ENCODE peak calls at places on chromosomes 16 and 17, in seven cellular contexts. One of them, this sample, is unnamed.

GRCh38 chr17:64081802-64082799 is 47.8 kb downstream of the ERN1 start:
- DNase-seq in AG10803: peak
- DNase-seq in thoracic aorta: no peak
- DNase-seq in tibial nerve: no peak
- DNase-seq in A549: peak
- DNase-seq in lung: no peak
- DNase-seq in prostate gland: peak
- DNase-seq in this sample: peak

GRCh38 chr16:30005341-30006094 is 5.3 kb downstream of the DOC2A start:
- DNase-seq in AG10803: peak
- DNase-seq in thoracic aorta: no peak
- DNase-seq in tibial nerve: no peak
- DNase-seq in A549: peak
- DNase-seq in lung: no peak
- DNase-seq in prostate gland: no peak
- DNase-seq in this sample: peak

GRCh38 chr17:76408037-76408849 is 23.8 kb downstream of the SPHK1 start:
- DNase-seq in AG10803: no peak
- DNase-seq in thoracic aorta: no peak
- DNase-seq in tibial nerve: no peak
- DNase-seq in A549: peak
- DNase-seq in lung: peak
- DNase-seq in prostate gland: peak
- DNase-seq in this sample: peak

GRCh38 chr17:78281249-78281865 is 49.9 kb downstream of the TMEM235 start:
- DNase-seq in AG10803: no peak
- DNase-seq in thoracic aorta: no peak
- DNase-seq in tibial nerve: no peak
- DNase-seq in A549: no peak
- DNase-seq in lung: no peak
- DNase-seq in prostate gland: no peak
- DNase-seq in this sample: no peak

GRCh38 chr16:86664518-86665318 is 86.4 kb downstream of the FOXL1 start:
- DNase-seq in AG10803: peak
- DNase-seq in thoracic aorta: no peak
- DNase-seq in tibial nerve: no peak
- DNase-seq in A549: peak
- DNase-seq in lung: no peak
- DNase-seq in prostate gland: no peak
- DNase-seq in this sample: peak

GRCh38 chr16:54883358-54883757 is 47.3 kb upstream of the IRX5 start:
- DNase-seq in AG10803: no peak
- DNase-seq in thoracic aorta: no peak
- DNase-seq in tibial nerve: no peak
- DNase-seq in A549: no peak
- DNase-seq in lung: no peak
- DNase-seq in prostate gland: no peak
- DNase-seq in this sample: no peak

GRCh38 chr17:50414808-50415207 is 11.2 kb upstream of the ACSF2 start:
- DNase-seq in AG10803: no peak
- DNase-seq in thoracic aorta: no peak
- DNase-seq in tibial nerve: no peak
- DNase-seq in A549: no peak
- DNase-seq in lung: no peak
- DNase-seq in prostate gland: no peak
- DNase-seq in this sample: no peak

GRCh38 chr16:65142276-65142675 is 20.4 kb upstream of the CDH11 start:
- DNase-seq in AG10803: peak
- DNase-seq in thoracic aorta: no peak
- DNase-seq in tibial nerve: no peak
- DNase-seq in A549: no peak
- DNase-seq in lung: no peak
- DNase-seq in prostate gland: no peak
- DNase-seq in this sample: peak

GRCh38 chr16:31093132-31093703 is 1.4 kb downstream of the VKORC1 start:
- DNase-seq in AG10803: peak
- DNase-seq in thoracic aorta: no peak
- DNase-seq in tibial nerve: no peak
- DNase-seq in A549: peak
- DNase-seq in lung: no peak
- DNase-seq in prostate gland: no peak
- DNase-seq in this sample: no peak

GRCh38 chr16:72300892-72301291 is 128.9 kb upstream of the PMFBP1 start:
- DNase-seq in AG10803: no peak
- DNase-seq in thoracic aorta: no peak
- DNase-seq in tibial nerve: no peak
- DNase-seq in A549: no peak
- DNase-seq in lung: no peak
- DNase-seq in prostate gland: no peak
- DNase-seq in this sample: no peak

GRCh38 chr16:18804540-18804939 is 3.2 kb upstream of the ARL6IP1 start:
- DNase-seq in AG10803: no peak
- DNase-seq in thoracic aorta: no peak
- DNase-seq in tibial nerve: no peak
- DNase-seq in A549: no peak
- DNase-seq in lung: no peak
- DNase-seq in prostate gland: no peak
- DNase-seq in this sample: no peak

GRCh38 chr17:21041753-21042433 is 918 bp downstream of the USP22 start:
- DNase-seq in AG10803: peak
- DNase-seq in thoracic aorta: peak
- DNase-seq in tibial nerve: peak
- DNase-seq in A549: peak
- DNase-seq in lung: peak
- DNase-seq in prostate gland: peak
- DNase-seq in this sample: peak

GRCh38 chr17:77888242-77889134 is 70.0 kb upstream of the TNRC6C start:
- DNase-seq in AG10803: no peak
- DNase-seq in thoracic aorta: no peak
- DNase-seq in tibial nerve: no peak
- DNase-seq in A549: no peak
- DNase-seq in lung: no peak
- DNase-seq in prostate gland: no peak
- DNase-seq in this sample: peak

GRCh38 chr17:49880291-49881053 is 32.6 kb upstream of the TAC4 start:
- DNase-seq in AG10803: peak
- DNase-seq in thoracic aorta: no peak
- DNase-seq in tibial nerve: peak
- DNase-seq in A549: peak
- DNase-seq in lung: peak
- DNase-seq in prostate gland: peak
- DNase-seq in this sample: peak

GRCh38 chr16:88627531-88628411 is 10.6 kb upstream of the IL17C start:
- DNase-seq in AG10803: no peak
- DNase-seq in thoracic aorta: no peak
- DNase-seq in tibial nerve: no peak
- DNase-seq in A549: no peak
- DNase-seq in lung: no peak
- DNase-seq in prostate gland: no peak
- DNase-seq in this sample: no peak

GRCh38 chr16:21205303-21205702 is 6.1 kb downstream of the ZP2 start:
- DNase-seq in AG10803: no peak
- DNase-seq in thoracic aorta: no peak
- DNase-seq in tibial nerve: no peak
- DNase-seq in A549: no peak
- DNase-seq in lung: no peak
- DNase-seq in prostate gland: no peak
- DNase-seq in this sample: no peak

GRCh38 chr17:79758260-79758659 is 19.7 kb upstream of the CBX2 start:
- DNase-seq in AG10803: no peak
- DNase-seq in thoracic aorta: no peak
- DNase-seq in tibial nerve: no peak
- DNase-seq in A549: no peak
- DNase-seq in lung: no peak
- DNase-seq in prostate gland: no peak
- DNase-seq in this sample: no peak

GRCh38 chr16:89122322-89122831 is 28.7 kb downstream of the ACSF3 start:
- DNase-seq in AG10803: no peak
- DNase-seq in thoracic aorta: no peak
- DNase-seq in tibial nerve: no peak
- DNase-seq in A549: no peak
- DNase-seq in lung: peak
- DNase-seq in prostate gland: peak
- DNase-seq in this sample: no peak

GRCh38 chr16:10743227-10743609 is 424 bp upstream of the NUBP1 start:
- DNase-seq in AG10803: no peak
- DNase-seq in thoracic aorta: no peak
- DNase-seq in tibial nerve: no peak
- DNase-seq in A549: no peak
- DNase-seq in lung: no peak
- DNase-seq in prostate gland: no peak
- DNase-seq in this sample: no peak

GRCh38 chr16:85670840-85671239 is 17.9 kb downstream of the GINS2 start:
- DNase-seq in AG10803: no peak
- DNase-seq in thoracic aorta: no peak
- DNase-seq in tibial nerve: no peak
- DNase-seq in A549: no peak
- DNase-seq in lung: no peak
- DNase-seq in prostate gland: no peak
- DNase-seq in this sample: no peak

GRCh38 chr16:87317766-87318121 is 552 bp upstream of the C16orf95 start:
- DNase-seq in AG10803: peak
- DNase-seq in thoracic aorta: no peak
- DNase-seq in tibial nerve: no peak
- DNase-seq in A549: peak
- DNase-seq in lung: peak
- DNase-seq in prostate gland: no peak
- DNase-seq in this sample: peak

GRCh38 chr17:65785109-65785508 is 223.7 kb upstream of the AXIN2 start:
- DNase-seq in AG10803: peak
- DNase-seq in thoracic aorta: no peak
- DNase-seq in tibial nerve: no peak
- DNase-seq in A549: peak
- DNase-seq in lung: no peak
- DNase-seq in prostate gland: peak
- DNase-seq in this sample: peak

GRCh38 chr16:6279261-6279660 is 1053.4 kb upstream of the RBFOX1 start:
- DNase-seq in AG10803: no peak
- DNase-seq in thoracic aorta: no peak
- DNase-seq in tibial nerve: no peak
- DNase-seq in A549: no peak
- DNase-seq in lung: no peak
- DNase-seq in prostate gland: no peak
- DNase-seq in this sample: no peak

GRCh38 chr17:78538033-78538776 is 39.0 kb downstream of the DNAH17 start:
- DNase-seq in AG10803: no peak
- DNase-seq in thoracic aorta: no peak
- DNase-seq in tibial nerve: no peak
- DNase-seq in A549: no peak
- DNase-seq in lung: no peak
- DNase-seq in prostate gland: no peak
- DNase-seq in this sample: no peak

GRCh38 chr16:23950898-23951297 is 115.1 kb downstream of the PRKCB start:
- DNase-seq in AG10803: no peak
- DNase-seq in thoracic aorta: no peak
- DNase-seq in tibial nerve: no peak
- DNase-seq in A549: no peak
- DNase-seq in lung: no peak
- DNase-seq in prostate gland: no peak
- DNase-seq in this sample: no peak

GRCh38 chr16:59249049-59249448 is 514.9 kb upstream of the GOT2 start:
- DNase-seq in AG10803: no peak
- DNase-seq in thoracic aorta: no peak
- DNase-seq in tibial nerve: no peak
- DNase-seq in A549: peak
- DNase-seq in lung: no peak
- DNase-seq in prostate gland: no peak
- DNase-seq in this sample: no peak

GRCh38 chr16:4495766-4496165 is 19.6 kb downstream of the HMOX2 start:
- DNase-seq in AG10803: no peak
- DNase-seq in thoracic aorta: no peak
- DNase-seq in tibial nerve: no peak
- DNase-seq in A549: no peak
- DNase-seq in lung: no peak
- DNase-seq in prostate gland: no peak
- DNase-seq in this sample: no peak
- H3K4me3 ChIP-seq in AG10803: no peak
- H3K4me3 ChIP-seq in thoracic aorta: no peak
- H3K4me3 ChIP-seq in tibial nerve: no peak
- H3K4me3 ChIP-seq in A549: no peak
- H3K4me3 ChIP-seq in lung: no peak
- H3K4me3 ChIP-seq in prostate gland: no peak
- H3K4me3 ChIP-seq in this sample: no peak

DNA sequence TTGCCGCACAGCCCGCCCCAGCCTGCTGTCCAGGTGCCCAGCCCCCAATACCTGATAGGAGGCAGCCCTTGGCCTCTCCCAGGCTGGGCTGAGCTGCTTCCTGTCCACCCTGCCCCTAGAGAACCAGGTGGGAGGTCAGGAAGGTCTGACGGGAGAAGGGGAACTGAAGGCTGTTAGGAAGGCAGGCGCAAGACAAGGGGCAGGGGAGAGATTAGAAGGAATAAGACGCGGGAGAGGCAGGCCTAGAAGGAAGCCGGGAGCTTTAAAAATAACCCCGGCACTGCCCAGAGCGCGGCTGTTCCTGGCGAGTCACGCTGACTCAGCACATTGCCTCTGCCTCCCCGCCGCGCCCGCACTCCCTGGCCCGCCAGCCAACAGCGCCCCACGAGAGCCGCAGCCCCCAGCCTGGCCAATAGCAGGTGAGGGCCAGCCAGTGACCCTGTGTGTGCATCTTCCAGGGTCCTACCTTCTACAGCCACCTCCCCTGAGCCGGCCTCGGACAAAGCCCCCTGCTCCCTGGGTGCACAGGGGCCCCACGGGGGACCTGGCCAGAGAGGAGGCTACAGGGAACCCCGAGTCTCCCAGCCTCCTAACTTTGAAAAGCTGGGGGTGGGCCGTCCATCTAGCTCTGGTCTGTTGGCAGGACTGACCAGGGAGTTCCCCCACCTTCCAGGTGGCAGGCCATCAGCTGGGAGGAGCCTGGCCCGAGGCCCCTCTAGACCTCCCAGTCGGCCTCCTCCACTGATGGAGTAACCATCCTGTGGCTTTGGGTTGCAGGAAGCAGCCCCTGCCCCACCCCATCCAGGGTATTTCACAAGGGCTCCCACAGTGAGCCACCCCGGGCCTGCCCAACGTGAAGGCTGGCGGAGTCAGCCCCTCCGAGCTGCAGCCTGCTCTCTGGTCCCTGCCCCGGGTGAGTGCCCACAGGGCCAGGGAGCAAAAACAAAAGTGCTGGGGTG is 4.0 kb downstream of the MAFG start:
- DNase-seq in AG10803: peak
- DNase-seq in thoracic aorta: no peak
- DNase-seq in tibial nerve: peak
- DNase-seq in A549: peak
- DNase-seq in lung: peak
- DNase-seq in prostate gland: no peak
- DNase-seq in this sample: peak
- TF ChIP-seq CTCF in AG10803: no peak
- TF ChIP-seq CTCF in thoracic aorta: no peak
- TF ChIP-seq CTCF in tibial nerve: no peak
- TF ChIP-seq CTCF in A549: no peak
- TF ChIP-seq CTCF in lung: no peak
- TF ChIP-seq CTCF in prostate gland: no peak
- TF ChIP-seq CTCF in this sample: no peak

GRCh38 chr16:84356591-84357116 is 11.7 kb upstream of the ATP2C2 start:
- DNase-seq in AG10803: no peak
- DNase-seq in thoracic aorta: no peak
- DNase-seq in tibial nerve: peak
- DNase-seq in A549: no peak
- DNase-seq in lung: no peak
- DNase-seq in prostate gland: peak
- DNase-seq in this sample: no peak
- H3K4me3 ChIP-seq in AG10803: no peak
- H3K4me3 ChIP-seq in thoracic aorta: no peak
- H3K4me3 ChIP-seq in tibial nerve: no peak
- H3K4me3 ChIP-seq in A549: no peak
- H3K4me3 ChIP-seq in lung: no peak
- H3K4me3 ChIP-seq in prostate gland: no peak
- H3K4me3 ChIP-seq in this sample: no peak

GRCh38 chr16:83826146-83826913 is 18.6 kb downstream of the HSBP1 start:
- DNase-seq in AG10803: peak
- DNase-seq in thoracic aorta: peak
- DNase-seq in tibial nerve: peak
- DNase-seq in A549: peak
- DNase-seq in lung: peak
- DNase-seq in prostate gland: peak
- DNase-seq in this sample: peak
- TF ChIP-seq CTCF in AG10803: peak
- TF ChIP-seq CTCF in thoracic aorta: peak
- TF ChIP-seq CTCF in tibial nerve: peak
- TF ChIP-seq CTCF in A549: peak
- TF ChIP-seq CTCF in lung: peak
- TF ChIP-seq CTCF in prostate gland: peak
- TF ChIP-seq CTCF in this sample: peak

This sample was measured in fibroblast of the aortic adventitia.